ENCODE peak calls at places on chromosomes 5 and 9, in six cellular contexts. Q is A549; W is heart left ventricle; Y is neuronal stem cell; T is activated effector memory CD4-positive, alpha-beta T cell treated with Interleukin-2 at 50 U/mL for 16 hours; O is tibial nerve. F is an unnamed sample.

GRCh38 chr5:56447232-56447631 is 214.1 kb upstream of the ANKRD55 start:
- DNase-seq in Q (no peak), Y (no peak), T (no peak), W (no peak), O (peak; percentile 52), F (no peak)

GRCh38 chr5:167633931-167634341 is 657.5 kb upstream of the WWC1 start:
- DNase-seq in T (no peak), Y (no peak), W (no peak), O (no peak), Q (no peak), F (no peak)

GRCh38 chr5:95842955-95843544 is 20.5 kb upstream of the GLRX start:
- DNase-seq in Y (no peak), W (peak; percentile 70), Q (no peak), T (peak; percentile 47), O (peak; percentile 63), F (peak; percentile 63)

GRCh38 chr5:174335682-174336364 is 290.3 kb downstream of the NSG2 start:
- DNase-seq in T (no peak), Q (no peak), Y (no peak), O (no peak), W (no peak), F (no peak)

GRCh38 chr5:157273131-157273556 is 7.2 kb downstream of the CYFIP2 start:
- DNase-seq in Q (no peak), O (no peak), W (no peak), Y (no peak), T (no peak), F (no peak)

GRCh38 chr9:87862536-87863268 is 20.0 kb upstream of the SPATA31E1 start:
- DNase-seq in O (no peak), Y (no peak), Q (peak; percentile 47), W (no peak), T (no peak), F (no peak)

GRCh38 chr5:92861531-92862285 is 719.3 kb downstream of the NR2F1-AS1 start:
- DNase-seq in W (no peak), Y (no peak), T (no peak), O (no peak), Q (no peak), F (no peak)

GRCh38 chr9:94865599-94866456 is 139.3 kb downstream of the AOPEP start:
- DNase-seq in O (no peak), T (no peak), Q (no peak), Y (peak; percentile 48), W (peak; percentile 38), F (no peak)

GRCh38 chr9:124005372-124005771 is 6.2 kb upstream of the LHX2 start:
- DNase-seq in W (no peak), O (no peak), T (no peak), Q (no peak), Y (peak; percentile 30), F (no peak)

GRCh38 chr5:116289276-116289675 is 204.5 kb downstream of the COMMD10 start:
- DNase-seq in Q (no peak), O (no peak), W (no peak), T (no peak), Y (no peak), F (no peak)

GRCh38 chr9:76365028-76365427 is 29.2 kb downstream of the RFK start:
- DNase-seq in Y (peak; percentile 17), Q (no peak), W (no peak), O (no peak), T (no peak), F (no peak)

GRCh38 chr5:14476791-14477435 is 104.7 kb upstream of the OTULINL start:
- DNase-seq in Q (no peak), Y (no peak), O (no peak), T (no peak), W (no peak), F (no peak)

GRCh38 chr5:81752644-81752963 is 1.7 kb upstream of the SSBP2 start:
- DNase-seq in Q (no peak), Y (no peak), O (no peak), W (no peak), T (no peak), F (no peak)

GRCh38 chr5:137291436-137291835 is 207.7 kb downstream of the SPOCK1 start:
- DNase-seq in W (no peak), Q (no peak), Y (no peak), T (no peak), O (no peak), F (no peak)

GRCh38 chr5:57438162-57438561 is 44.4 kb downstream of the ACTBL2 start:
- DNase-seq in O (no peak), T (no peak), Q (no peak), W (no peak), Y (no peak), F (no peak)

F was measured in activated T-helper 2 cell treated with anti-CD3 and anti-CD28 coated beads, Interferon-gamma antibody, Interleukin-2, Interleukin-4, amounts not matched to agents 10 μg/mL and 5 μg/mL and 100 μg/mL, durations not matched to agents 14 hours and 24 hours and 36 hours.